ENCODE peak calls at places on chromosomes 4 and X, in nine cellular contexts. One of them, this sample, is unnamed.

GRCh38 chrX:69503835-69504625 is at the start of gene NALF2:
- DNase-seq in GM23338: peak
- DNase-seq in adrenal gland: peak
- DNase-seq in astrocyte of the cerebellum: no peak
- DNase-seq in thyroid gland: peak
- DNase-seq in pancreas: peak
- DNase-seq in cardiac muscle cell: peak
- DNase-seq in suprapubic skin: no peak
- DNase-seq in sigmoid colon: peak
- DNase-seq in this sample: no peak

GRCh38 chrX:154918060-154918483 is 31.9 kb downstream of the F8A1 start:
- DNase-seq in GM23338: peak
- DNase-seq in cardiac muscle cell: peak
- DNase-seq in sigmoid colon: peak
- DNase-seq in suprapubic skin: no peak
- DNase-seq in astrocyte of the cerebellum: peak
- DNase-seq in adrenal gland: peak
- DNase-seq in thyroid gland: peak
- DNase-seq in pancreas: peak
- DNase-seq in this sample: peak

GRCh38 chr4:38233727-38234478 is 273.7 kb downstream of the PTTG2 start:
- DNase-seq in thyroid gland: no peak
- DNase-seq in adrenal gland: no peak
- DNase-seq in suprapubic skin: no peak
- DNase-seq in pancreas: no peak
- DNase-seq in GM23338: no peak
- DNase-seq in astrocyte of the cerebellum: no peak
- DNase-seq in cardiac muscle cell: no peak
- DNase-seq in sigmoid colon: no peak
- DNase-seq in this sample: no peak

GRCh38 chr4:122542411-122543236 is 78.2 kb downstream of the IL21 start:
- DNase-seq in suprapubic skin: no peak
- DNase-seq in adrenal gland: no peak
- DNase-seq in GM23338: no peak
- DNase-seq in astrocyte of the cerebellum: peak
- DNase-seq in thyroid gland: no peak
- DNase-seq in sigmoid colon: no peak
- DNase-seq in pancreas: no peak
- DNase-seq in cardiac muscle cell: peak
- DNase-seq in this sample: peak

GRCh38 chr4:185263419-185263818 is 54.0 kb downstream of the SNX25 start:
- DNase-seq in GM23338: no peak
- DNase-seq in sigmoid colon: no peak
- DNase-seq in thyroid gland: no peak
- DNase-seq in suprapubic skin: no peak
- DNase-seq in pancreas: no peak
- DNase-seq in cardiac muscle cell: no peak
- DNase-seq in adrenal gland: no peak
- DNase-seq in astrocyte of the cerebellum: no peak
- DNase-seq in this sample: no peak

GRCh38 chr4:176611954-176612353 is 180.8 kb downstream of the VEGFC start:
- DNase-seq in pancreas: no peak
- DNase-seq in suprapubic skin: no peak
- DNase-seq in astrocyte of the cerebellum: no peak
- DNase-seq in thyroid gland: no peak
- DNase-seq in sigmoid colon: no peak
- DNase-seq in cardiac muscle cell: no peak
- DNase-seq in adrenal gland: no peak
- DNase-seq in GM23338: no peak
- DNase-seq in this sample: no peak

GRCh38 chrX:133586443-133586842 is 171.2 kb upstream of the GPC4 start:
- DNase-seq in suprapubic skin: no peak
- DNase-seq in pancreas: no peak
- DNase-seq in astrocyte of the cerebellum: no peak
- DNase-seq in GM23338: peak
- DNase-seq in thyroid gland: no peak
- DNase-seq in cardiac muscle cell: no peak
- DNase-seq in sigmoid colon: no peak
- DNase-seq in adrenal gland: no peak
- DNase-seq in this sample: no peak

GRCh38 chr4:54067163-54067562 is 2.8 kb upstream of the CHIC2 start:
- DNase-seq in sigmoid colon: peak
- DNase-seq in cardiac muscle cell: peak
- DNase-seq in pancreas: peak
- DNase-seq in suprapubic skin: peak
- DNase-seq in GM23338: no peak
- DNase-seq in astrocyte of the cerebellum: no peak
- DNase-seq in adrenal gland: peak
- DNase-seq in thyroid gland: peak
- DNase-seq in this sample: peak

GRCh38 chr4:40550900-40551546 is 78.6 kb downstream of the RBM47 start:
- DNase-seq in pancreas: peak
- DNase-seq in adrenal gland: no peak
- DNase-seq in astrocyte of the cerebellum: no peak
- DNase-seq in thyroid gland: peak
- DNase-seq in cardiac muscle cell: peak
- DNase-seq in GM23338: peak
- DNase-seq in suprapubic skin: no peak
- DNase-seq in sigmoid colon: no peak
- DNase-seq in this sample: peak

GRCh38 chrX:43971966-43972961 is 926 bp downstream of the NDP start:
- DNase-seq in sigmoid colon: no peak
- DNase-seq in adrenal gland: no peak
- DNase-seq in pancreas: no peak
- DNase-seq in cardiac muscle cell: no peak
- DNase-seq in GM23338: no peak
- DNase-seq in thyroid gland: no peak
- DNase-seq in suprapubic skin: no peak
- DNase-seq in astrocyte of the cerebellum: no peak
- DNase-seq in this sample: no peak

GRCh38 chr4:150212927-150213326 is 134.7 kb downstream of the DCLK2 start:
- DNase-seq in pancreas: no peak
- DNase-seq in GM23338: no peak
- DNase-seq in thyroid gland: peak
- DNase-seq in cardiac muscle cell: no peak
- DNase-seq in suprapubic skin: no peak
- DNase-seq in adrenal gland: no peak
- DNase-seq in astrocyte of the cerebellum: no peak
- DNase-seq in sigmoid colon: no peak
- DNase-seq in this sample: no peak

GRCh38 chrX:19866626-19867410 is 20.6 kb downstream of the SH3KBP1 start:
- DNase-seq in astrocyte of the cerebellum: no peak
- DNase-seq in adrenal gland: no peak
- DNase-seq in cardiac muscle cell: no peak
- DNase-seq in sigmoid colon: no peak
- DNase-seq in GM23338: no peak
- DNase-seq in pancreas: no peak
- DNase-seq in thyroid gland: no peak
- DNase-seq in suprapubic skin: no peak
- DNase-seq in this sample: no peak

GRCh38 chr4:2570551-2571222 is 34.2 kb downstream of the FAM193A start:
- DNase-seq in adrenal gland: peak
- DNase-seq in thyroid gland: no peak
- DNase-seq in suprapubic skin: no peak
- DNase-seq in sigmoid colon: no peak
- DNase-seq in astrocyte of the cerebellum: no peak
- DNase-seq in GM23338: peak
- DNase-seq in pancreas: no peak
- DNase-seq in cardiac muscle cell: no peak
- DNase-seq in this sample: no peak

GRCh38 chr4:54320826-54321320 is 91.8 kb downstream of the PDGFRA start:
- DNase-seq in cardiac muscle cell: no peak
- DNase-seq in thyroid gland: no peak
- DNase-seq in astrocyte of the cerebellum: no peak
- DNase-seq in adrenal gland: no peak
- DNase-seq in GM23338: no peak
- DNase-seq in sigmoid colon: no peak
- DNase-seq in suprapubic skin: no peak
- DNase-seq in pancreas: no peak
- DNase-seq in this sample: no peak

GRCh38 chr4:4694812-4695211 is 153.0 kb upstream of the STX18 start:
- DNase-seq in suprapubic skin: no peak
- DNase-seq in astrocyte of the cerebellum: no peak
- DNase-seq in pancreas: no peak
- DNase-seq in adrenal gland: no peak
- DNase-seq in cardiac muscle cell: no peak
- DNase-seq in sigmoid colon: no peak
- DNase-seq in thyroid gland: no peak
- DNase-seq in GM23338: no peak
- DNase-seq in this sample: no peak

GRCh38 chr4:4693258-4693657 is 151.4 kb upstream of the STX18 start:
- DNase-seq in suprapubic skin: no peak
- DNase-seq in astrocyte of the cerebellum: no peak
- DNase-seq in thyroid gland: no peak
- DNase-seq in cardiac muscle cell: no peak
- DNase-seq in sigmoid colon: no peak
- DNase-seq in GM23338: no peak
- DNase-seq in adrenal gland: no peak
- DNase-seq in pancreas: no peak
- DNase-seq in this sample: no peak

GRCh38 chr4:4693755-4694295 is 152.0 kb upstream of the STX18 start:
- DNase-seq in adrenal gland: no peak
- DNase-seq in cardiac muscle cell: no peak
- DNase-seq in GM23338: no peak
- DNase-seq in thyroid gland: no peak
- DNase-seq in sigmoid colon: no peak
- DNase-seq in pancreas: no peak
- DNase-seq in suprapubic skin: no peak
- DNase-seq in astrocyte of the cerebellum: no peak
- DNase-seq in this sample: no peak

GRCh38 chr4:4695497-4695896 is 153.6 kb upstream of the STX18 start:
- DNase-seq in pancreas: no peak
- DNase-seq in thyroid gland: no peak
- DNase-seq in cardiac muscle cell: no peak
- DNase-seq in GM23338: no peak
- DNase-seq in suprapubic skin: no peak
- DNase-seq in astrocyte of the cerebellum: no peak
- DNase-seq in adrenal gland: no peak
- DNase-seq in sigmoid colon: no peak
- DNase-seq in this sample: no peak

GRCh38 chr4:4694296-4694772 is 152.5 kb upstream of the STX18 start:
- DNase-seq in cardiac muscle cell: peak
- DNase-seq in pancreas: peak
- DNase-seq in GM23338: peak
- DNase-seq in adrenal gland: peak
- DNase-seq in sigmoid colon: no peak
- DNase-seq in suprapubic skin: no peak
- DNase-seq in astrocyte of the cerebellum: no peak
- DNase-seq in thyroid gland: peak
- DNase-seq in this sample: peak
- TF ChIP-seq CTCF in cardiac muscle cell: peak
- TF ChIP-seq CTCF in pancreas: no peak
- TF ChIP-seq CTCF in GM23338: peak
- TF ChIP-seq CTCF in adrenal gland: peak
- TF ChIP-seq CTCF in sigmoid colon: no peak
- TF ChIP-seq CTCF in suprapubic skin: no peak
- TF ChIP-seq CTCF in astrocyte of the cerebellum: peak
- TF ChIP-seq CTCF in thyroid gland: no peak
- TF ChIP-seq CTCF in this sample: peak

DNA sequence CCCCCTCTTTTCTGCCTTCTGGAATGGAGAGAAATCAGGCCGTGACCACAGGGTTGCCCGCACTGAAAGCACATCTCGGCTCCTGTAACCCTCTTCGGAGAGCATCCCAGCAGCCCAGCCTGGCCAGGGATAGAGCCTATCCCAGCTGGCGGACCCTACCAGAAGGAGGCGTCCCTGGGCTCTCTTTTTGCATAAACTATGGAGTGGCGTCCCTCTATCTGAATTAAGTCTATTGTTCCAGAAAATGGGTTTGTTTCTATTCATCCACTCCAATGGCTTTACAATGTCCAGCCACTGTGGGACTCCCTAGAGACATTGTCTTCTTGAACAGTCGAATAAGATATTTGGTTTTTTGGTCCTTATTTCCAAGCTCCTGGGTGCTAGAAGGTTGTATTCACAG is 689 bp upstream of the NHSL2 start:
- DNase-seq in thyroid gland: no peak
- DNase-seq in adrenal gland: no peak
- DNase-seq in cardiac muscle cell: peak
- DNase-seq in pancreas: no peak
- DNase-seq in suprapubic skin: no peak
- DNase-seq in sigmoid colon: peak
- DNase-seq in astrocyte of the cerebellum: no peak
- DNase-seq in GM23338: peak
- DNase-seq in this sample: no peak
- TF ChIP-seq CTCF in thyroid gland: no peak
- TF ChIP-seq CTCF in adrenal gland: no peak
- TF ChIP-seq CTCF in cardiac muscle cell: peak
- TF ChIP-seq CTCF in pancreas: no peak
- TF ChIP-seq CTCF in suprapubic skin: no peak
- TF ChIP-seq CTCF in sigmoid colon: no peak
- TF ChIP-seq CTCF in astrocyte of the cerebellum: peak
- TF ChIP-seq CTCF in GM23338: peak
- TF ChIP-seq CTCF in this sample: no peak

DNA sequence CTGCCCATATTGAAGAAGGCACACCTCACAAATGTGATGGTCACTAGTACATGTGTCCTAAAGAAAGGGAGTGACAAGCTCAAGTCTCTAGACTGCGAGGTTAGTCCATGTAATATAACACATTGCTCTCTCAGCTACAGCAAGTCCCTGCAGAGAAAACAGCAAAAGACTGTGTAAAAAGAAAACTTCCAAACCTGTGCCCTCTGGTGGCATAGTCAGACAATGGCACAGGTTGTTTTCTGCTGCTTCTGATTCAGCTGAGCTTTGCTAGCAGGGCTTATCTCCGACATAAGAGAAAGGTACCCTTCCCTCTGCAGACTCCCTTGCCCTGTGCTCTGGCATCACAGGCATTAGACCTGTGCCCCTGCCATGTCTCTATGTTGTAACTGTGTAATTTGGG is 1.4 kb upstream of the SERPINA7 start:
- DNase-seq in adrenal gland: peak
- DNase-seq in GM23338: peak
- DNase-seq in sigmoid colon: no peak
- DNase-seq in suprapubic skin: no peak
- DNase-seq in thyroid gland: no peak
- DNase-seq in astrocyte of the cerebellum: no peak
- DNase-seq in pancreas: peak
- DNase-seq in cardiac muscle cell: peak
- DNase-seq in this sample: no peak
- TF ChIP-seq CTCF in adrenal gland: peak
- TF ChIP-seq CTCF in GM23338: peak
- TF ChIP-seq CTCF in sigmoid colon: no peak
- TF ChIP-seq CTCF in suprapubic skin: no peak
- TF ChIP-seq CTCF in thyroid gland: no peak
- TF ChIP-seq CTCF in astrocyte of the cerebellum: peak
- TF ChIP-seq CTCF in pancreas: peak
- TF ChIP-seq CTCF in cardiac muscle cell: peak
- TF ChIP-seq CTCF in this sample: peak

GRCh38 chrX:6293716-6294115 is 65.0 kb upstream of the NLGN4X start:
- DNase-seq in suprapubic skin: no peak
- DNase-seq in adrenal gland: no peak
- DNase-seq in thyroid gland: no peak
- DNase-seq in sigmoid colon: no peak
- DNase-seq in pancreas: no peak
- DNase-seq in GM23338: no peak
- DNase-seq in astrocyte of the cerebellum: no peak
- DNase-seq in cardiac muscle cell: no peak
- DNase-seq in this sample: no peak

GRCh38 chrX:6291444-6291843 is 62.8 kb upstream of the NLGN4X start:
- DNase-seq in sigmoid colon: no peak
- DNase-seq in GM23338: no peak
- DNase-seq in thyroid gland: no peak
- DNase-seq in adrenal gland: no peak
- DNase-seq in cardiac muscle cell: no peak
- DNase-seq in suprapubic skin: no peak
- DNase-seq in pancreas: no peak
- DNase-seq in astrocyte of the cerebellum: no peak
- DNase-seq in this sample: no peak

GRCh38 chrX:6292599-6292998 is 63.9 kb upstream of the NLGN4X start:
- DNase-seq in astrocyte of the cerebellum: no peak
- DNase-seq in cardiac muscle cell: no peak
- DNase-seq in GM23338: peak
- DNase-seq in adrenal gland: no peak
- DNase-seq in suprapubic skin: no peak
- DNase-seq in pancreas: no peak
- DNase-seq in thyroid gland: no peak
- DNase-seq in sigmoid colon: no peak
- DNase-seq in this sample: no peak
- TF ChIP-seq CTCF in astrocyte of the cerebellum: no peak
- TF ChIP-seq CTCF in cardiac muscle cell: no peak
- TF ChIP-seq CTCF in GM23338: peak
- TF ChIP-seq CTCF in adrenal gland: no peak
- TF ChIP-seq CTCF in suprapubic skin: no peak
- TF ChIP-seq CTCF in pancreas: no peak
- TF ChIP-seq CTCF in thyroid gland: no peak
- TF ChIP-seq CTCF in sigmoid colon: no peak
- TF ChIP-seq CTCF in this sample: no peak

This sample was measured in HFFc6.